ENCODE peak calls at places on chromosomes 12 and 14, in five cellular contexts. T is substantia nigra, X is GM23248, R is GM06990, D is T-helper 1 cell. Z is an unnamed sample.

GRCh38 chr12:68814490-68815231 is 6.7 kb downstream of the MDM2 start:
- DNase-seq in T (no peak), X (no peak), D (no peak), R (no peak), Z (no peak)

GRCh38 chr14:93007225-93007997 is 84.5 kb downstream of the CHGA start:
- DNase-seq in T (peak), D (no peak), R (no peak), X (peak), Z (no peak)

GRCh38 chr12:117019866-117020265 is 79.3 kb downstream of the TESC start:
- DNase-seq in T (no peak), X (no peak), D (no peak), R (no peak), Z (no peak)

GRCh38 chr12:13851828-13852227 is 129.6 kb downstream of the GRIN2B start:
- DNase-seq in T (no peak), D (no peak), X (no peak), R (no peak), Z (no peak)

GRCh38 chr14:101442451-101442850 is 118.8 kb upstream of the DIO3 start:
- DNase-seq in X (no peak), D (peak), T (no peak), R (peak), Z (peak)

GRCh38 chr12:111436266-111436665 is 30.5 kb downstream of the SH2B3 start:
- DNase-seq in D (no peak), R (no peak), T (no peak), X (no peak), Z (no peak)

GRCh38 chr14:59126714-59127436 is 61.6 kb upstream of the DAAM1 start:
- DNase-seq in D (no peak), X (peak), T (peak), R (peak), Z (no peak)

GRCh38 chr14:101709962-101710891 is 51.3 kb upstream of the PPP2R5C start:
- DNase-seq in X (no peak), D (no peak), R (no peak), T (no peak), Z (no peak)

GRCh38 chr14:59627011-59627520 is 50.5 kb upstream of the CCDC175 start:
- DNase-seq in D (no peak), R (no peak), T (no peak), X (no peak), Z (no peak)

GRCh38 chr12:67410667-67411067 is 141.5 kb downstream of the CAND1 start:
- DNase-seq in D (no peak), R (no peak), T (no peak), X (peak), Z (no peak)

GRCh38 chr12:62933871-62934798 is 815 bp downstream of the PPM1H start:
- DNase-seq in R (peak), D (no peak), X (peak), T (peak), Z (no peak)

GRCh38 chr12:22121224-22121623 is 75.2 kb downstream of the CMAS start:
- DNase-seq in X (no peak), D (peak), R (no peak), T (no peak), Z (no peak)

GRCh38 chr12:113875681-113876080 is 90.4 kb downstream of the RBM19 start:
- DNase-seq in D (no peak), T (no peak), X (no peak), R (no peak), Z (no peak)

GRCh38 chr12:124109760-124110159 is 136.7 kb downstream of the ZNF664 start:
- DNase-seq in R (peak), D (no peak), X (peak), T (no peak), Z (no peak)

GRCh38 chr14:92441751-92442477 is 71.7 kb upstream of the RIN3 start:
- DNase-seq in T (no peak), D (no peak), R (no peak), X (no peak), Z (no peak)

GRCh38 chr12:76680940-76681339 is 83.0 kb upstream of the ZDHHC17 start:
- DNase-seq in D (no peak), T (no peak), X (peak), R (no peak), Z (no peak)

GRCh38 chr12:6311822-6312528 is 1.5 kb downstream of the PLEKHG6 start:
- DNase-seq in T (no peak), R (no peak), D (no peak), X (no peak), Z (no peak)

GRCh38 chr14:99174920-99175319 is 97.1 kb downstream of the BCL11B start:
- DNase-seq in T (no peak), R (no peak), D (no peak), X (no peak), Z (no peak)

GRCh38 chr14:104283197-104284106 is 145.1 kb downstream of the KIF26A start:
- DNase-seq in T (no peak), D (no peak), X (no peak), R (no peak), Z (no peak)

GRCh38 chr14:95011449-95012020 is 145.8 kb downstream of the DICER1 start:
- DNase-seq in D (no peak), R (no peak), X (no peak), T (no peak), Z (no peak)

GRCh38 chr14:93113678-93114067 is 2.1 kb downstream of the ITPK1 start:
- DNase-seq in R (no peak), D (no peak), T (no peak), X (no peak), Z (no peak)

GRCh38 chr14:59564356-59564755 is 12.3 kb downstream of the CCDC175 start:
- DNase-seq in X (no peak), T (no peak), R (no peak), D (no peak), Z (no peak)

GRCh38 chr12:53076461-53076860 is 2.7 kb downstream of the SPRYD3 start:
- DNase-seq in X (no peak), T (no peak), D (no peak), R (no peak), Z (no peak)

GRCh38 chr14:55088356-55088755 is 36.9 kb downstream of the MAPK1IP1L start:
- DNase-seq in X (no peak), T (no peak), D (no peak), R (no peak), Z (no peak)

GRCh38 chr12:92424338-92424737 is 278.5 kb upstream of the PLEKHG7 start:
- DNase-seq in D (no peak), X (peak), R (no peak), T (no peak), Z (no peak)

GRCh38 chr12:112116232-112117060 is 7.9 kb upstream of the NAA25 start:
- DNase-seq in X (peak), D (no peak), T (peak), R (peak), Z (no peak)

GRCh38 chr12:111353603-111354295 is 15.1 kb downstream of the PHETA1 start:
- DNase-seq in X (no peak), T (no peak), R (no peak), D (no peak), Z (no peak)

GRCh38 chr12:101923049-101923718 is 45.8 kb downstream of the DRAM1 start:
- DNase-seq in X (no peak), R (no peak), T (no peak), D (no peak), Z (no peak)

GRCh38 chr12:6171409-6172015 is 28.7 kb upstream of the CD9 start:
- DNase-seq in X (no peak), D (no peak), R (no peak), T (no peak), Z (no peak)

GRCh38 chr14:37078131-37078530 is 94.3 kb downstream of the SLC25A21 start:
- DNase-seq in X (no peak), T (no peak), R (no peak), D (no peak), Z (no peak)

GRCh38 chr14:53608369-53608768 is 348.3 kb downstream of the BMP4 start:
- DNase-seq in X (peak), R (peak), T (no peak), D (no peak), Z (no peak)

GRCh38 chr14:67583711-67584644 is 16.1 kb downstream of the PIGH start:
- DNase-seq in D (no peak), R (no peak), X (peak), T (no peak), Z (no peak)

GRCh38 chr14:68104518-68104917 is 284.9 kb downstream of the RAD51B start:
- DNase-seq in X (peak), D (no peak), R (no peak), T (no peak), Z (no peak)

GRCh38 chr14:73786632-73786941 is 65.0 kb upstream of the PTGR2 start:
- DNase-seq in T (no peak), X (peak), R (peak), D (no peak), Z (no peak)

GRCh38 chr12:124718052-124718451 is 145.6 kb downstream of the SCARB1 start:
- DNase-seq in R (no peak), D (no peak), X (no peak), T (no peak), Z (no peak)

GRCh38 chr14:71138236-71139057 is 231.2 kb downstream of the PCNX1 start:
- DNase-seq in X (peak), T (no peak), R (no peak), D (no peak), Z (no peak)

GRCh38 chr14:63204407-63205280 is at the start of gene RHOJ:
- DNase-seq in X (peak), R (no peak), T (peak), D (no peak), Z (no peak)